ENCODE peak calls at places on chromosomes 3 and 15, in six cellular contexts. W, L, U, V, P and S are unnamed samples.

GRCh38 chr15:101044625-101045235 is 125.6 kb downstream of the LRRK1 start:
- DNase-seq in W (no peak), L (no peak), U (no peak), V (peak; percentile 33), P (no peak), S (no peak)

GRCh38 chr3:16427309-16427965 is 86.1 kb downstream of the RFTN1 start:
- DNase-seq in W (no peak), L (no peak), U (peak; percentile 97), V (no peak), P (peak; percentile 96), S (peak; percentile 9)

GRCh38 chr3:195807681-195808121 is 4.0 kb downstream of the MUC4 start:
- DNase-seq in W (no peak), L (no peak), U (no peak), V (no peak), P (no peak), S (no peak)

GRCh38 chr15:76439542-76439941 is 103.0 kb downstream of the ISL2 start:
- DNase-seq in W (no peak), L (peak; percentile 67), U (no peak), V (peak; percentile 53), P (no peak), S (no peak)

GRCh38 chr3:190385835-190386688 is 1.9 kb upstream of the CLDN16 start:
- DNase-seq in W (no peak), L (no peak), U (peak; percentile 98), V (no peak), P (peak; percentile 96), S (peak; percentile 62)

GRCh38 chr15:97443101-97443500 is 517.4 kb upstream of the ARRDC4 start:
- DNase-seq in W (no peak), L (peak; percentile 4), U (no peak), V (no peak), P (no peak), S (peak; percentile 88)

GRCh38 chr3:65951836-65952505 is 86.7 kb downstream of the MAGI1 start:
- DNase-seq in W (no peak), L (no peak), U (peak; percentile 46), V (no peak), P (peak; percentile 34), S (no peak)

GRCh38 chr3:106758459-106758858 is 618.8 kb upstream of the CCDC54 start:
- DNase-seq in W (no peak), L (no peak), U (no peak), V (no peak), P (no peak), S (no peak)

GRCh38 chr3:108642526-108642925 is 53.0 kb downstream of the DZIP3 start:
- DNase-seq in W (no peak), L (no peak), U (peak; percentile 2), V (no peak), P (no peak), S (no peak)

GRCh38 chr3:13708871-13709595 is 160.1 kb downstream of the FBLN2 start:
- DNase-seq in W (no peak), L (no peak), U (no peak), V (no peak), P (no peak), S (no peak)

GRCh38 chr3:50168388-50168787 is 13.3 kb downstream of the SEMA3F start:
- DNase-seq in W (peak; percentile 70), L (no peak), U (no peak), V (no peak), P (no peak), S (no peak)

GRCh38 chr15:68469162-68470048 is 37.4 kb upstream of the ITGA11 start:
- DNase-seq in W (no peak), L (no peak), U (no peak), V (no peak), P (no peak), S (no peak)

GRCh38 chr3:76949462-76949861 is 90.4 kb upstream of the ROBO2 start:
- DNase-seq in W (no peak), L (no peak), U (no peak), V (no peak), P (no peak), S (no peak)

GRCh38 chr3:63763156-63763555 is 55.9 kb upstream of the C3orf49 start:
- DNase-seq in W (no peak), L (no peak), U (no peak), V (no peak), P (no peak), S (no peak)

GRCh38 chr15:40093224-40093842 is 15.3 kb downstream of the BMF start:
- DNase-seq in W (no peak), L (peak; percentile 70), U (peak; percentile 26), V (no peak), P (peak; percentile 86), S (peak; percentile 98)

GRCh38 chr3:13549513-13550256 is 760 bp downstream of the FBLN2 start:
- DNase-seq in W (no peak), L (no peak), U (no peak), V (no peak), P (no peak), S (no peak)

GRCh38 chr15:94385441-94385840 is 154.1 kb downstream of the MCTP2 start:
- DNase-seq in W (no peak), L (no peak), U (no peak), V (no peak), P (no peak), S (no peak)

GRCh38 chr3:156743859-156744258 is 69.5 kb downstream of the TIPARP start:
- DNase-seq in W (no peak), L (peak; percentile 68), U (no peak), V (no peak), P (no peak), S (no peak)

GRCh38 chr3:14413381-14414071 is 11.1 kb downstream of the SLC6A6 start:
- DNase-seq in W (no peak), L (peak; percentile 92), U (peak; percentile 79), V (no peak), P (peak; percentile 64), S (no peak)

GRCh38 chr3:151964768-151965167 is 91.3 kb downstream of the SUCNR1 start:
- DNase-seq in W (no peak), L (no peak), U (peak; percentile 6), V (no peak), P (peak; percentile 5), S (no peak)

GRCh38 chr3:18657858-18658820 is 233.0 kb upstream of the SATB1 start:
- DNase-seq in W (no peak), L (peak; percentile 73), U (no peak), V (no peak), P (no peak), S (peak; percentile 3)

GRCh38 chr15:55742927-55743614 is at the start of gene PRTG:
- DNase-seq in W (peak; percentile 98), L (peak; percentile 87), U (peak; percentile 69), V (peak; percentile 76), P (peak; percentile 90), S (peak; percentile 75)

GRCh38 chr3:32200490-32200889 is 38.0 kb upstream of the CMTM8 start:
- DNase-seq in W (no peak), L (no peak), U (no peak), V (no peak), P (no peak), S (no peak)

DNA sequence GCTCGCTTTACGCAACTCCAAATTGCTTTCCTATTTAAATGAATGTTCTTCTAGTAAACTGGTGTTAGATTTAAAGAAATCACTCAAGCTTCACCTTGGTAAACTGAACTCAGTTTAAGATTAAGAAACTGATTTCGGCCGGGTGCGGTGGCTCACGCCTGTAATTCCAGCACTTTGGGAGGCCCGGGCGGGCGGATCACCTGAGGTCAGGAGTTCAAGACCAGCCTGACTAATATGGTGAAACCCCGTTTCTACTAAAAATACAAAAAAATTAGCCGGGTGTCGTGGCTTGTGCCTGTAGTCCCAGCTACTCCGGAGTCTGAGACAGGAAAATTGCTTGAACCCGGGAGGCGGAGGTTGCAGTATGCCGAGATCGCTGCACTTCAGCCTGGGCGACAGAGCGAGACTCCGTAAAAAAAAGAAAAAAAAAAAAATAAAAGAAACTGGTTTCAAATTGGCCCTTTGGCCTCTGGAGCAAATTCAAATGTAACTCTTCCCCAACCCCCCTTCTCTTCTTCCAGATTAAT is 1.7 kb downstream of the SKIL start:
- DNase-seq in W (no peak), L (no peak), U (no peak), V (peak; percentile 39), P (no peak), S (no peak)
- H3K4me3 ChIP-seq in W (no peak overlapping the region), L (peak overlapping the region; percentile 38), U (peak overlapping the region; percentile 73), V (peak overlapping the region; percentile 95), P (peak overlapping the region; percentile 91), S (peak overlapping the region; percentile 16)

DNA sequence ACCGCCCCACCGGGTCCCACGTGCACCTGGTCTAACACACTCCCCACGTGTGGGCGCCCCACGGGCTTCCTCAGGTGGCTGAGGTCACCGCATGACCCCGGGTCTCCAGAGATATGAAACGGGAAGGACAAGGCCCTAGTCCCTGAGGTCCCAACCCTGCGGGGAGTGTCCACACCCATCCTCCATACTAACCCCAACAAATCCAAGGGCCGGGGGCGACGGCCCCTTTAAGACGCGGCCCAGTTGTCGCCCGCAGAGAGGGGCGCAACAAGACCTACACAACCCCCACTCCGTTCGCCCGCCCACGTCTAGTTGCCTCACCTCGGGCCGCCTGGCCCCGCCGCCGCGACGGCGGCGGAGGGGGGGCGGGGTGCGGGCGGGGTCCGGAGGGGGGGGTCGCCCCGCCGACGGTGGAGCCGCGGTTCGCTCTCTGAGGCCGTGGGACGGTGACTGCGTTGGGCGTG is 396 bp downstream of the INO80 start:
- DNase-seq in W (peak; percentile 44), L (peak; percentile 79), U (peak; percentile 48), V (no peak), P (peak; percentile 72), S (peak; percentile 23)
- H2BK120ac ChIP-seq in W (peak overlapping the region; percentile 96), L (peak overlapping the region; percentile 51), U (peak overlapping the region; percentile 80), V (no peak overlapping the region), P (peak overlapping the region; percentile 100), S (peak overlapping the region; percentile 100)

DNA sequence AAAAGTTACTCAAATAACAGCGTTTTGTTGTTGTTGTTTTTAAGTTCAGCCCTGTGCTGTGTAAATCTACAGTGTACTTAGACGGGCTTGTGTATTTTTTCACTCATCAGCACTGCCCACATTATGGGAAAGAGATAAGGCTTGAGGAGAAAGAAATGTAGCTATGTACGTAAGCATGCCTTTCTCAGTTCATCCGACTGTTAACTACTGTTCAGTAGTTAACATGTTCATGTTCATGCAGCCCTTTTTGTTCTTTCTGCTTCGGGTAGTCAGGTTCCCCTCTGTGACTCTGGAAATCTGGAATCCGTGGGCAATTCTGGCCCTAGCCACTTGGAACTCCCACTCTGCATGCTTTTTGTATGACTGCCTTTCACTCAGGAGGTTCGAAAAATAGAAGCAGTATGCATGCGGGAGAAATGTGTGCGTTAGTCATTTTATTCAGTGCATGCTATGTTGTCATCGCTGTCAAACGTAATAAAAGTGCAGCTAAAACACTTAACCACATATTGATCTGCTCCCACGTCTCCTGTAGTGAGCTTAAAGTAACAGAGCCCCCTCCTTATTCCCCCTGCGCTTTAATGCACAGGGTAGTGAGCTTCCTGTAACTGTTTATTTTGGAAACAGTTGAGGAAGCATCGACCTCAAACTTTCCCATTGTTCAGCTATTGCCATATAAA is 283.1 kb upstream of the NR2F2 start:
- DNase-seq in W (no peak), L (no peak), U (peak; percentile 98), V (no peak), P (peak; percentile 61), S (peak; percentile 86)
- H3K4me3 ChIP-seq in W (no peak overlapping the region), L (no peak overlapping the region), U (peak overlapping the region; percentile 4), V (no peak overlapping the region), P (peak overlapping the region; percentile 60), S (no peak overlapping the region)

DNA sequence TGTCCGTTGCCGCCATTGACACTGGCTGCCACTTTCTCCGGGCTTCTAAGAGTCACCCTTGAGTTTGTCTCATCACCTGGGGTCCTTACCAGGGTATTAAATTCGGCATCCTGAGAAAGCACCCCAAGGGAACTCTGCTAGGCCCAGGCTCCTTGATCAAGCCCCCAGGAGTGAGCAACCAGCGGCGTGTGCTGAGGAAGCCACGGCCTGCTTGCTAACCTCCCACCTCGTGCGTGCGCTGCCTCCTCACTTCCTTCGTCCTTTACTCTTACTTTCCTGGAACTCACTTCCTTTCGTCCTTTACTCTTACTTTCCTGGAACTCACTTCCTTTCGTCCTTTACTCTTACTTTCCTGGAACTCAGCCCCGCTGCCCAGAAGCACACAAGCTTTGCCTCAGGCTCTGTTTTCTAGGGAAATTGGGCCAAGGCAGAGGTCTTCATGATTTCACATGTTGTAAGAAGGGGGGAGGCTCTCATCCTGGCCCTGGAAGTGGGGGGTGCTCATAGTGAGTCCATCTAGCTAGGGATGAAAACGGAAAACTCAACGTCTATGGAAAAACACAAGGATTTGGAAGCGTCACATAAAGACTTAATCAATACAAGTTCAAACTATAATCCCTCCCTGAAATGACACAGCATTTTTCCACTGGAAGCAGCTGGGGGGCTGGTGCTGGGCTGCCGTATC is 36.7 kb upstream of the BDH1 start:
- DNase-seq in W (no peak), L (no peak), U (no peak), V (no peak), P (no peak), S (no peak)
- H2BK120ac ChIP-seq in W (no peak overlapping the region), L (no peak overlapping the region), U (no peak overlapping the region), V (no peak overlapping the region), P (no peak overlapping the region), S (no peak overlapping the region)